ENCODE peak calls at places on chromosome 19, in six cellular contexts. K, E, P, T, U and F are unnamed samples.

GRCh38 chr19:6216236-6216995 is 63.4 kb downstream of the MLLT1 start:
- DNase-seq in E (no peak), U (no peak), T (no peak), P (no peak), K (no peak), F (no peak)

GRCh38 chr19:11378319-11379189 is 4.1 kb downstream of the SWSAP1 start:
- DNase-seq in U (peak), P (peak), E (peak), T (peak), K (peak), F (no peak)

GRCh38 chr19:2481466-2481865 is 5.5 kb downstream of the GADD45B start:
- DNase-seq in T (no peak), P (no peak), K (no peak), E (no peak), U (no peak), F (no peak)

GRCh38 chr19:55599468-55600335 is at the start of the genes FIZ1 and ZNF524:
- DNase-seq in U (peak), E (peak), P (peak), T (peak), K (peak), F (peak)

GRCh38 chr19:17755977-17756670 is 4.8 kb downstream of the FCHO1 start:
- DNase-seq in E (peak), T (peak), P (peak), K (no peak), U (peak), F (peak)

GRCh38 chr19:12112701-12113100 is 27.4 kb downstream of the ZNF20 start:
- DNase-seq in P (no peak), T (no peak), K (no peak), U (no peak), E (no peak), F (no peak)

GRCh38 chr19:27793128-27793643 is 1419.8 kb downstream of the UQCRFS1 start:
- DNase-seq in T (peak), U (peak), E (peak), K (peak), P (peak), F (peak)

GRCh38 chr19:55683449-55684261 is 8.6 kb downstream of the EPN1 start:
- DNase-seq in P (no peak), K (no peak), T (no peak), E (no peak), U (peak), F (no peak)

GRCh38 chr19:17526922-17527321 is 15.5 kb downstream of the PGLS start:
- DNase-seq in E (no peak), P (no peak), U (peak), K (no peak), T (peak), F (peak)

GRCh38 chr19:55086730-55087541 is 11.3 kb downstream of the EPS8L1 start:
- DNase-seq in T (peak), K (peak), E (peak), U (peak), P (no peak), F (peak)

GRCh38 chr19:6740589-6741348 is 1.3 kb downstream of the TRIP10 start:
- DNase-seq in U (peak), P (peak), K (peak), E (peak), T (no peak), F (no peak)

GRCh38 chr19:13118424-13119193 is 545 bp downstream of the NACC1 start:
- DNase-seq in K (no peak), T (peak), U (no peak), E (peak), P (peak), F (peak)

GRCh38 chr19:17080441-17080803 is 4.8 kb downstream of the MYO9B start:
- DNase-seq in K (no peak), E (no peak), P (no peak), T (no peak), U (no peak), F (no peak)

GRCh38 chr19:41922220-41922576 is 6.1 kb downstream of the ERFL start:
- DNase-seq in K (no peak), U (no peak), T (no peak), E (no peak), P (no peak), F (no peak)

GRCh38 chr19:49656456-49657109 is 9.1 kb downstream of the IRF3 start:
- DNase-seq in T (no peak), P (no peak), E (no peak), K (no peak), U (no peak), F (peak)

GRCh38 chr19:4077800-4078683 is 11.3 kb upstream of the ZBTB7A start:
- DNase-seq in E (no peak), P (peak), T (peak), K (peak), U (peak), F (peak)

GRCh38 chr19:2135474-2136402 is 15.6 kb downstream of the AP3D1 start:
- DNase-seq in T (no peak), E (no peak), K (no peak), U (no peak), P (no peak), F (no peak)

GRCh38 chr19:44648536-44649370 is 5.0 kb downstream of the PVR start:
- DNase-seq in K (peak), E (peak), T (no peak), P (no peak), U (no peak), F (no peak)

GRCh38 chr19:335486-336066 is 9.0 kb downstream of the MIER2 start:
- DNase-seq in U (no peak), K (no peak), P (no peak), E (no peak), T (peak), F (no peak)

GRCh38 chr19:48608798-48609263 is 2.3 kb downstream of the SPACA4 start:
- DNase-seq in E (peak), U (peak), P (peak), K (peak), T (peak), F (peak)

GRCh38 chr19:5090780-5091575 is 122.1 kb downstream of the KDM4B start:
- DNase-seq in T (no peak), U (no peak), P (peak), E (peak), K (peak), F (no peak)

GRCh38 chr19:46787040-46787330 is 1.4 kb downstream of the SLC1A5 start:
- DNase-seq in E (no peak), P (no peak), U (no peak), K (no peak), T (no peak), F (no peak)

GRCh38 chr19:46788968-46789338 is 559 bp upstream of the SLC1A5 start:
- DNase-seq in T (no peak), P (no peak), U (no peak), K (no peak), E (no peak), F (no peak)

GRCh38 chr19:46789371-46789770 is 977 bp upstream of the SLC1A5 start:
- DNase-seq in P (no peak), U (no peak), K (no peak), T (no peak), E (no peak), F (no peak)

GRCh38 chr19:46787331-46788100 is 878 bp downstream of the SLC1A5 start:
- DNase-seq in K (peak), P (peak), U (peak), E (peak), T (peak), F (peak)

DNA sequence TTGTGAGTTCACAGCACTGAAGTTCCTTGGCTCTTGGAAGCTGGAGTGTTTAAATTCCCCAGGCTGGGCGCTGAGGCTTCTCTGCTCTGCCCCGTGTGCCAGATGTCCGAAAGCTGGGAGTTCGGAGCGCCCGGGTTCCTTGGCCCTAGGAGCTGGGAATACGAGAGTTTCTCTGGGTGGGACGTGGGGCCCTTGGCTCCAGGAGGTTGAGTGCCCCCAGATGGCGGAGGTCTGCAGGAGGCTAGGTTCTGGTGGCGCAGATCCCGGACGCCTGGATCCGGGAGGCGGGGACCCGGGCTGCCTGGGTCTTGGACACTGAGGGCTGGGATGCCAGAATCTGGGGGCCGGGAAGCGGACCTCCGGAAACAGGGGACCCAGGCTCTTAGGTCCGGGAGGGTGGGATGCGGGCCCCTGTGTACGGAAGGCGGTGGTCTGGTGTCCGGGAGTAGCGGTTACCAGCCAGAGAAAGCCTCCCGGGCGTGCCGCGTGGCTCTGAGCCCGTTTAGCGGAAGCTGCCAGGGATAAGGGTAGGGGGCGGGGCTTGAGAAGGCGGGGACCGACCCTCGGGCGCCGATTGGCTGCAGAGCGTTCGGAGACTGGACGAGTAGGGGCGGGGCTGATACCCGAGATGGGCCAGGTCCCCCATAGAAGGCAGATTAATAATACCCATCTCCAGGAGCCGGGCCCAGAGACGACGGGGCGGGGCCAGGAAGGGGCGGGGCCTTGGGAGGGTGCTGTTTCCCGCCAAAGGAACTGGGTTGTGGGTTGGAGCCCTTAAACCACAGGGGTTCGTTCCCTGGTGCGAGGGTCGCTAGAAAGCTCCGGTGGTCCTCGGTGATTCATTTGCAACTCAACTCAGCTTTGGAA is at the start of gene SLC1A5:
- DNase-seq in E (peak), P (peak), U (peak), K (peak), T (peak), F (peak)
- TF ChIP-seq CTCF in E (no peak), P (peak), U (no peak), K (no peak), T (no peak), F (no peak)

GRCh38 chr19:51830263-51830662 is 35.3 kb downstream of the FPR3 start:
- DNase-seq in E (no peak), T (no peak), K (peak), U (no peak), P (peak), F (no peak)
- TF ChIP-seq CTCF in E (no peak), T (no peak), K (peak), U (no peak), P (peak), F (no peak)

GRCh38 chr19:7933828-7934725 is 8.1 kb upstream of the CTXN1 start:
- DNase-seq in U (no peak), E (no peak), P (no peak), K (no peak), T (no peak), F (no peak)
- TF ChIP-seq CTCF in U (no peak), E (no peak), P (no peak), K (no peak), T (no peak), F (no peak)

DNA sequence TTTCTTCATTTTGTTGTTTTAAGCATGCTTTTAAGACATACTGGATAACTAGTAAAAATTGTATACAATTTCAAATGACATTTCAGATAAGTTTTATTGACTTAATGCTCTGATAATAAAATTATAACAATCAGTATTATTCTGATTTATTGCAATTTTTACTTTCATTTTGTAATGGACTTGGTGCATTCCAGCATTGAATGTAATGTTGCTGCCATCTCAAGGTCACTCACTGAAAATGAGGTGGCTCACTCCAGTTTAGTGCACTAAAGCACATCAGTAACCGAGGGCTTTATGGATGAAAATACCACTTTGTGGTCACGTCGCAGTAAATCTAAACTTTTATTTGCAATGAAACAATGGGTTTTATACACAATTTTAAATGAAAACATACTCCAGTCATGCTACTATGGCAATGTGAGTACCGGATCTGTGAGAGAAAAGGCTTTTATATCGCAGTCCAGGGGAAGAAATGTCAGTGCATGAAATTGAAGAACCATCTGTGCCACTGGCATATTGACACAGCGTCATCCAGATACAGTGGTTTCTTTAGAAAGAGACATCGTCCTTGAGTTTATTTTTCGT is 20.7 kb upstream of the ZNF507 start:
- DNase-seq in P (no peak), U (no peak), K (no peak), E (no peak), T (no peak), F (no peak)
- TF ChIP-seq CTCF in P (no peak), U (no peak), K (no peak), E (peak), T (no peak), F (no peak)

GRCh38 chr19:19644054-19644388 is 564 bp upstream of the GMIP start:
- DNase-seq in K (no peak), E (no peak), U (no peak), P (no peak), T (no peak), F (no peak)
- TF ChIP-seq CTCF in K (no peak), E (no peak), U (peak), P (no peak), T (no peak), F (no peak)

DNA sequence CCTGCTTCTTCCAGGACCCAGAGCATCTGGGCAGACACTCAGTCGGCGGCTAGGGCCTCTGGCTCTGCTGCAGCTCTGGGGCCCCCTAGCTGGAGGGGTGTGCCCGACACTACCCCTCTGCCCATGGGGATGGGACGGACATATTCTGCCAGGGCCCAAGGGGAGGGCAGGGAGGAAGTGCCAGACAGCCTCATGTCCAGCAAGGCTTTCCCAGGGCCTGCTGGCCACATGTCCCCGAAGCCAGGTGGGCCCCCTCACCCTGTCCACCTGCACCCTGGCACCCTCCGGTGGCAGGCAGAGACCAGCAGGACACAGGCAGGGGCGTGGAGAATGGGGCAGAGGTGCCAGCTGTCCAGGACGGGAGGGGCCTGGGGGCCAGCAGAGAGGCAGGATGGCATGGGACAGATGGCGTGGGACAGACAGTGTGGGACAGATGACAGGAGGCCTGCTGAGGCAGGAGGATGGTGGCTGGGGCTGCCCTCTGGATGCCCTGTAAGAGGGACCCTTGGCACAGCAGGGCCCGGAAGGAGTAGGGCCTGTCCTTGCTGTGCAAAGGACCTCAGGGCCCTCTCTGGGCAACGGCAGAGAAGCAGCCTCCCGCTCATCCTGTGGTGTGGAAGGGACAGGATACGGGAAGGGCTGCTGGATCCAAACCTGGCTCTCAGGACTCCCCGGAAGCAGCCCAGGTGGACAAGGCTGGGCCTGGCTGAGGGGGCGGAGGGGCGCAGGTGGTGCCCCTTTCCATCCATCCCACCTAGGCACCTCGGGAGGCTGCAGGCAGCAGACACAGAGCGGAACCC is 29.1 kb downstream of the CEBPG start:
- DNase-seq in T (no peak), E (no peak), K (no peak), P (peak), U (peak), F (peak)
- TF ChIP-seq CTCF in T (no peak), E (no peak), K (no peak), P (no peak), U (peak), F (peak)

GRCh38 chr19:14450168-14450874 is 17.2 kb downstream of the PKN1 start:
- DNase-seq in U (no peak), K (no peak), E (no peak), P (peak), T (peak), F (peak)
- TF ChIP-seq CTCF in U (no peak), K (no peak), E (no peak), P (no peak), T (no peak), F (no peak)

GRCh38 chr19:46775642-46776258 is 12.6 kb downstream of the SLC1A5 start:
- DNase-seq in U (no peak), E (no peak), K (no peak), P (no peak), T (no peak), F (no peak)
- TF ChIP-seq CTCF in U (no peak), E (no peak), K (no peak), P (no peak), T (no peak), F (no peak)